ENCODE peak calls at places on chromosome 13, in five cellular contexts. Q is stimulated activated CD4-positive, alpha-beta T cell treated with anti-CD3 and anti-CD28 coated beads, Interleukin-1b, Interleukin-23, amount 100 ng/mL, for 1 hour; W is RPMI7951; L is HuH-7; K is NB4. J is an unnamed sample.

GRCh38 chr13:111947026-111947810 is 119.7 kb upstream of the SOX1 start:
- DNase-seq in L (no peak), W (no peak), Q (no peak), K (no peak), J (no peak)

GRCh38 chr13:94712287-94712811 is at the start of gene SOX21:
- DNase-seq in W (no peak), K (no peak), L (no peak), Q (no peak), J (no peak)

GRCh38 chr13:79435549-79435948 is 29.5 kb upstream of the RBM26 start:
- DNase-seq in K (no peak), W (peak), L (no peak), Q (no peak), J (no peak)

GRCh38 chr13:52371736-52372247 is 34.2 kb downstream of the THSD1 start:
- DNase-seq in L (peak), Q (no peak), K (peak), W (peak), J (no peak)

GRCh38 chr13:60439201-60439600 is 42.2 kb downstream of the TDRD3 start:
- DNase-seq in L (no peak), K (no peak), Q (no peak), W (no peak), J (no peak)

GRCh38 chr13:113897161-113897560 is 33.3 kb upstream of the GAS6 start:
- DNase-seq in Q (no peak), W (peak), K (no peak), L (no peak), J (no peak)

GRCh38 chr13:63517376-63517775 is 2101.7 kb upstream of the PCDH20 start:
- DNase-seq in L (no peak), Q (no peak), K (no peak), W (peak), J (no peak)

GRCh38 chr13:110360598-110360997 is 53.5 kb downstream of the COL4A2 start:
- DNase-seq in Q (no peak), W (no peak), K (no peak), L (no peak), J (no peak)

J was measured in Panc1.